ENCODE peak calls at places on chromosome 5, in nine cellular contexts. U is activated B cell treated with CpG ODN at 0.5 μM for 24 hours; L is activated effector memory CD4-positive, alpha-beta T cell treated with Interleukin-2 at 50 U/mL for 16 hours; E is stimulated activated CD8-positive, alpha-beta memory T cell treated with anti-CD3 and anti-CD28 coated beads, Interleukin-2, amount 100 ng/mL, for 1 hour; F is H9; J is stimulated activated naive CD4-positive, alpha-beta T cell treated with Interleukin-2 at 50 U/mL for 16 hours; O is HuH-7.5; V is IMR-90; Y is ovary. I is an unnamed sample.

GRCh38 chr5:3741372-3741770 is 145.7 kb downstream of the IRX1 start:
- DNase-seq in U (no peak), L (no peak), E (no peak), F (no peak), J (no peak), O (no peak), V (no peak), Y (no peak), I (no peak)

GRCh38 chr5:160693831-160694473 is 158.1 kb downstream of the ATP10B start:
- DNase-seq in U (no peak), L (no peak), E (no peak), F (no peak), J (no peak), O (no peak), V (no peak), Y (no peak), I (no peak)

GRCh38 chr5:33343661-33344327 is 97.0 kb upstream of the TARS1 start:
- DNase-seq in U (no peak), L (no peak), E (no peak), F (no peak), J (no peak), O (no peak), V (peak; percentile 88), Y (no peak), I (peak; percentile 53)

GRCh38 chr5:179273441-179274145 is 71.7 kb downstream of the ADAMTS2 start:
- DNase-seq in U (no peak), L (no peak), E (no peak), F (no peak), J (no peak), O (no peak), V (no peak), Y (peak; percentile 24), I (no peak)

GRCh38 chr5:159515909-159516415 is 185.7 kb upstream of the IL12B start:
- DNase-seq in U (peak; percentile 58), L (peak; percentile 50), E (peak; percentile 49), F (peak; percentile 85), J (peak; percentile 26), O (peak; percentile 13), V (peak; percentile 42), Y (peak; percentile 48), I (peak; percentile 28)

GRCh38 chr5:58847041-58847440 is 264.2 kb downstream of the RAB3C start:
- DNase-seq in U (no peak), L (no peak), E (no peak), F (no peak), J (no peak), O (no peak), V (no peak), Y (no peak), I (no peak)

GRCh38 chr5:9895305-9895650 is 265.1 kb upstream of the TAS2R1 start:
- DNase-seq in U (no peak), L (no peak), E (no peak), F (peak; percentile 41), J (no peak), O (no peak), V (no peak), Y (no peak), I (no peak)

GRCh38 chr5:136022965-136023364 is 5.8 kb upstream of the TGFBI start:
- DNase-seq in U (no peak), L (no peak), E (no peak), F (no peak), J (no peak), O (no peak), V (no peak), Y (no peak), I (no peak)

GRCh38 chr5:98307811-98308210 is 465.7 kb upstream of the RGMB start:
- DNase-seq in U (no peak), L (no peak), E (no peak), F (no peak), J (no peak), O (no peak), V (peak; percentile 92), Y (no peak), I (peak; percentile 91)

GRCh38 chr5:35819026-35819425 is 37.7 kb upstream of the IL7R start:
- DNase-seq in U (no peak), L (no peak), E (no peak), F (no peak), J (no peak), O (peak; percentile 36), V (no peak), Y (no peak), I (no peak)